ENCODE peak calls at places on chromosomes 5 and 9, in five cellular contexts. K is smooth muscle cell of the brain vasculature, N is AG09309, T is HCEC 1CT, Z is NCI-H2107. E is an unnamed sample.

GRCh38 chr9:88991066-88992030 is at the start of gene S1PR3:
- DNase-seq in K (no peak), N (no peak), T (peak; percentile 34), Z (no peak), E (no peak)

GRCh38 chr5:155926011-155926410 is 401.0 kb upstream of the SGCD start:
- DNase-seq in K (no peak), N (no peak), T (peak; percentile 22), Z (no peak), E (no peak)

GRCh38 chr5:42995152-42995751 is 44.9 kb downstream of the ANXA2R start:
- DNase-seq in K (no peak), N (no peak), T (peak; percentile 56), Z (no peak), E (no peak)

GRCh38 chr9:117116084-117116483 is 298.8 kb downstream of the ASTN2 start:
- DNase-seq in K (no peak), N (no peak), T (no peak), Z (no peak), E (no peak)

GRCh38 chr5:133317558-133317957 is 265.7 kb downstream of the HSPA4 start:
- DNase-seq in K (no peak), N (no peak), T (no peak), Z (no peak), E (no peak)

GRCh38 chr9:2012347-2012746 is 2.8 kb upstream of the SMARCA2 start:
- DNase-seq in K (no peak), N (no peak), T (no peak), Z (no peak), E (no peak)

GRCh38 chr5:73605223-73606087 is 20.5 kb upstream of the ARHGEF28 start:
- DNase-seq in K (no peak), N (no peak), T (peak; percentile 23), Z (no peak), E (no peak)

GRCh38 chr9:98009926-98010325 is 26.8 kb downstream of the ANP32B start:
- DNase-seq in K (peak; percentile 63), N (no peak), T (no peak), Z (no peak), E (no peak)

GRCh38 chr5:107284822-107285510 is 385.8 kb downstream of the EFNA5 start:
- DNase-seq in K (no peak), N (no peak), T (peak; percentile 19), Z (no peak), E (peak; percentile 77)

GRCh38 chr5:143008809-143009521 is 238.8 kb downstream of the ARHGAP26 start:
- DNase-seq in K (no peak), N (peak; percentile 93), T (peak; percentile 95), Z (no peak), E (no peak)

GRCh38 chr9:78601957-78602565 is 305.1 kb downstream of the PSAT1 start:
- DNase-seq in K (peak; percentile 33), N (no peak), T (peak; percentile 68), Z (peak; percentile 73), E (peak; percentile 44)

E was measured in G401.